ENCODE peak calls at places on chromosomes 6 and 20, in five cellular contexts. X is stimulated activated CD4-positive, alpha-beta T cell treated with anti-CD3 and anti-CD28 coated beads, Interleukin-1b, Interleukin-23, amount 100 ng/mL, for 1 hour; K is ovary; W is HCT116; I is brain microvascular endothelial cell. E is an unnamed sample.

GRCh38 chr6:6780231-6780630 is 191.7 kb downstream of the LY86 start:
- DNase-seq in X (no peak), K (no peak), W (no peak), I (no peak), E (no peak)

GRCh38 chr6:37547564-37548061 is 47.9 kb upstream of the CCDC167 start:
- DNase-seq in X (no peak), K (no peak), W (no peak), I (peak; percentile 27), E (peak; percentile 71)

GRCh38 chr6:4180653-4181255 is 45.4 kb upstream of the ECI2 start:
- DNase-seq in X (no peak), K (no peak), W (peak; percentile 67), I (no peak), E (no peak)

GRCh38 chr6:166676270-166676860 is 49.3 kb upstream of the RPS6KA2 start:
- DNase-seq in X (no peak), K (no peak), W (no peak), I (no peak), E (no peak)

GRCh38 chr6:134216304-134217029 is 101.4 kb downstream of the SGK1 start:
- DNase-seq in X (no peak), K (no peak), W (no peak), I (no peak), E (no peak)

GRCh38 chr20:13008761-13009681 is at the start of gene SPTLC3:
- DNase-seq in X (no peak), K (peak; percentile 25), W (no peak), I (peak; percentile 21), E (peak; percentile 67)

GRCh38 chr6:73062121-73062520 is 163.2 kb downstream of the KHDC1L start:
- DNase-seq in X (no peak), K (no peak), W (no peak), I (no peak), E (no peak)

GRCh38 chr6:39224523-39225182 is 4.6 kb downstream of the KCNK5 start:
- DNase-seq in X (no peak), K (peak; percentile 40), W (no peak), I (no peak), E (no peak)

GRCh38 chr6:75377386-75377785 is 92.8 kb upstream of the TMEM30A start:
- DNase-seq in X (no peak), K (no peak), W (no peak), I (no peak), E (no peak)

GRCh38 chr6:113586413-113586812 is 270.7 kb upstream of the MARCKS start:
- DNase-seq in X (no peak), K (no peak), W (no peak), I (peak; percentile 38), E (no peak)

GRCh38 chr6:38603966-38604365 is 35.8 kb downstream of the BTBD9 start:
- DNase-seq in X (no peak), K (no peak), W (no peak), I (peak; percentile 45), E (peak; percentile 23)

GRCh38 chr6:150685860-150686259 is 86.2 kb downstream of the PLEKHG1 start:
- DNase-seq in X (no peak), K (no peak), W (peak; percentile 39), I (no peak), E (peak; percentile 28)

GRCh38 chr20:34874094-34874654 is 1.5 kb upstream of the GGT7 start:
- DNase-seq in X (no peak), K (peak; percentile 76), W (peak; percentile 79), I (peak; percentile 84), E (peak; percentile 92)

GRCh38 chr6:144265390-144265789 is 19.7 kb upstream of the UTRN start:
- DNase-seq in X (no peak), K (no peak), W (no peak), I (peak; percentile 86), E (peak; percentile 77)

GRCh38 chr6:106556368-106556960 is 72.8 kb downstream of the RTN4IP1 start:
- DNase-seq in X (no peak), K (no peak), W (no peak), I (no peak), E (peak; percentile 41)

GRCh38 chr6:92577077-92577719 is 842.2 kb downstream of the EPHA7 start:
- DNase-seq in X (no peak), K (no peak), W (no peak), I (no peak), E (no peak)